ENCODE peak calls at places on chromosomes 2 and 18, in nine cellular contexts. U, I, E, M, R, J, A, Q and L are unnamed samples.

GRCh38 chr2:9050122-9050809 is 46.8 kb upstream of the MBOAT2 start:
- DNase-seq in J (no peak), A (no peak), U (no peak), R (no peak), M (no peak), Q (no peak), I (no peak), E (no peak), L (no peak)

GRCh38 chr2:240785424-240786335 is 34.3 kb downstream of the KIF1A start:
- DNase-seq in U (no peak), E (no peak), I (peak), R (peak), A (no peak), Q (no peak), J (no peak), M (no peak), L (no peak)

GRCh38 chr2:10214179-10214578 is 88.5 kb upstream of the HPCAL1 start:
- DNase-seq in J (no peak), M (no peak), U (no peak), A (no peak), Q (no peak), E (no peak), R (no peak), I (no peak), L (no peak)

GRCh38 chr2:73610111-73610510 is 32.1 kb downstream of the NAT8 start:
- DNase-seq in J (no peak), R (no peak), M (no peak), I (no peak), Q (no peak), U (peak), A (no peak), E (no peak), L (no peak)

GRCh38 chr2:157267476-157267875 is 10.0 kb downstream of the GALNT5 start:
- DNase-seq in E (no peak), I (no peak), Q (no peak), U (no peak), J (no peak), M (no peak), R (no peak), A (no peak), L (no peak)

GRCh38 chr2:102126660-102127059 is 15.9 kb upstream of the IL1R1 start:
- DNase-seq in U (no peak), R (no peak), E (peak), Q (no peak), I (no peak), M (no peak), A (no peak), J (no peak), L (peak)

GRCh38 chr2:199128476-199129214 is 329.1 kb downstream of the SATB2 start:
- DNase-seq in R (no peak), A (no peak), Q (no peak), E (no peak), U (no peak), I (no peak), M (no peak), J (no peak), L (no peak)

GRCh38 chr2:113977660-113978523 is 88.0 kb downstream of the ACTR3 start:
- DNase-seq in E (peak), M (peak), I (no peak), U (peak), A (no peak), R (peak), Q (peak), J (peak), L (peak)

GRCh38 chr18:63161728-63162195 is 157.8 kb downstream of the BCL2 start:
- DNase-seq in I (peak), J (peak), M (no peak), U (peak), R (no peak), A (peak), E (peak), Q (peak), L (peak)

GRCh38 chr2:237833546-237833945 is 25.9 kb upstream of the RAMP1 start:
- DNase-seq in E (peak), M (no peak), A (no peak), Q (no peak), U (peak), J (no peak), R (no peak), I (no peak), L (no peak)

GRCh38 chr18:49725809-49726514 is 87.4 kb downstream of the ACAA2 start:
- DNase-seq in M (peak), Q (peak), A (peak), U (peak), J (peak), I (peak), E (peak), R (no peak), L (peak)

GRCh38 chr2:145760781-145761649 is 1241.1 kb upstream of the ZEB2 start:
- DNase-seq in A (no peak), U (peak), Q (peak), J (no peak), R (no peak), M (no peak), I (no peak), E (peak), L (peak)

GRCh38 chr2:64492821-64493220 is 31.3 kb upstream of the AFTPH start:
- DNase-seq in J (no peak), A (no peak), E (no peak), I (no peak), Q (no peak), M (no peak), U (no peak), R (no peak), L (no peak)

GRCh38 chr2:105645031-105645940 is 99.4 kb upstream of the NCK2 start:
- DNase-seq in R (no peak), M (no peak), I (no peak), U (no peak), J (no peak), E (no peak), Q (peak), A (no peak), L (peak)

GRCh38 chr2:53768233-53768542 is 584 bp downstream of the CHAC2 start:
- DNase-seq in M (no peak), I (no peak), U (peak), E (no peak), A (peak), Q (peak), R (no peak), J (no peak), L (no peak)

GRCh38 chr2:49261791-49262190 is 107.5 kb upstream of the FSHR start:
- DNase-seq in A (no peak), E (no peak), M (no peak), R (no peak), I (no peak), U (no peak), J (no peak), Q (no peak), L (no peak)

GRCh38 chr2:236016496-236016895 is 151.7 kb downstream of the GBX2 start:
- DNase-seq in I (no peak), R (no peak), M (no peak), U (no peak), J (no peak), A (no peak), Q (no peak), E (no peak), L (no peak)

GRCh38 chr2:11588228-11589110 is 54.6 kb downstream of the GREB1 start:
- DNase-seq in I (no peak), R (peak), J (no peak), A (no peak), M (peak), E (no peak), U (no peak), Q (peak), L (peak)

GRCh38 chr2:217807025-217807424 is 195.8 kb downstream of the TNS1 start:
- DNase-seq in I (no peak), U (no peak), E (no peak), J (no peak), M (no peak), A (no peak), R (no peak), Q (no peak), L (no peak)

GRCh38 chr2:58908501-58909154 is 667.5 kb upstream of the FANCL start:
- DNase-seq in E (no peak), I (no peak), U (no peak), Q (no peak), J (no peak), M (no peak), R (no peak), A (no peak), L (no peak)

GRCh38 chr18:31100598-31101147 is 1.5 kb downstream of the DSC2 start:
- DNase-seq in Q (no peak), M (peak), E (peak), A (no peak), I (no peak), J (no peak), U (no peak), R (no peak), L (peak)

GRCh38 chr18:27728659-27729058 is 448.3 kb downstream of the CDH2 start:
- DNase-seq in A (no peak), U (no peak), R (no peak), M (no peak), J (no peak), E (peak), I (no peak), Q (peak), L (peak)

GRCh38 chr2:160574472-160575140 is 81.0 kb upstream of the RBMS1 start:
- DNase-seq in I (no peak), M (no peak), A (no peak), R (no peak), U (peak), Q (peak), E (peak), J (peak), L (peak)

GRCh38 chr2:38441346-38441745 is 64.3 kb upstream of the ATL2 start:
- DNase-seq in Q (no peak), E (no peak), U (no peak), A (no peak), R (no peak), M (no peak), J (no peak), I (no peak), L (no peak)

GRCh38 chr2:38444247-38444646 is 67.2 kb upstream of the ATL2 start:
- DNase-seq in M (no peak), Q (peak), A (no peak), R (no peak), J (no peak), U (peak), E (no peak), I (no peak), L (peak)

GRCh38 chr2:38440655-38441054 is 63.6 kb upstream of the ATL2 start:
- DNase-seq in I (no peak), J (no peak), U (peak), E (peak), R (no peak), A (no peak), M (no peak), Q (no peak), L (no peak)

GRCh38 chr2:38439807-38440300 is 62.8 kb upstream of the ATL2 start:
- DNase-seq in Q (no peak), J (no peak), E (no peak), A (no peak), I (no peak), M (no peak), R (no peak), U (no peak), L (no peak)

DNA sequence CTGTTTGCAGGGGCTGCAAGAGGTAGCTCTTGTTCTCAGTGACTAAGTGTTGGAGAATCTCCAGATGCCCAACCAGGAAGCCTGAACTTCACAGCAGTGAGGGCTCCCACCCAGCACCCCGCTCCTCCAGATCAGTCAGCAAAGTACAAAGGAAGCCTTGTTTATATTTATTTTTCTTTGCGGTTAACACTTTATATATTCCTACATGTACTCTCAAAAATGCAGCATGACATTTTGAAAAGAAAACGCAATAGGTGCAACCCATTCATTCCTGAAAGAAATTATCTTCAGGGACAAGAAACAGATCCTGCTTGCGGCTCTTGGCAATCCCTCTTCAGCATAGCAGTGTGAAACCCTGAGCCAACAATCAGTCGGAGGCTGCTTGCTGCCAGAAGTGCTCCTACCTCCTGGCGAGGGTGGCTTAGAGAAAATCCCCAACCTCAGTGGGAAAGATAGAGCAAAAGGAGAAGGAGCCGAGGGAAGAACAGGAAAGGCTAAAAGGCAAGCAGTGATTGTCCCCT is 66.0 kb upstream of the ATL2 start:
- DNase-seq in I (no peak), A (peak), J (no peak), Q (peak), M (peak), E (peak), U (peak), R (no peak), L (peak)
- H3K4me3 ChIP-seq in I (no peak), A (no peak), J (no peak), Q (no peak), M (peak), E (no peak), U (no peak), R (no peak), L (no peak)

DNA sequence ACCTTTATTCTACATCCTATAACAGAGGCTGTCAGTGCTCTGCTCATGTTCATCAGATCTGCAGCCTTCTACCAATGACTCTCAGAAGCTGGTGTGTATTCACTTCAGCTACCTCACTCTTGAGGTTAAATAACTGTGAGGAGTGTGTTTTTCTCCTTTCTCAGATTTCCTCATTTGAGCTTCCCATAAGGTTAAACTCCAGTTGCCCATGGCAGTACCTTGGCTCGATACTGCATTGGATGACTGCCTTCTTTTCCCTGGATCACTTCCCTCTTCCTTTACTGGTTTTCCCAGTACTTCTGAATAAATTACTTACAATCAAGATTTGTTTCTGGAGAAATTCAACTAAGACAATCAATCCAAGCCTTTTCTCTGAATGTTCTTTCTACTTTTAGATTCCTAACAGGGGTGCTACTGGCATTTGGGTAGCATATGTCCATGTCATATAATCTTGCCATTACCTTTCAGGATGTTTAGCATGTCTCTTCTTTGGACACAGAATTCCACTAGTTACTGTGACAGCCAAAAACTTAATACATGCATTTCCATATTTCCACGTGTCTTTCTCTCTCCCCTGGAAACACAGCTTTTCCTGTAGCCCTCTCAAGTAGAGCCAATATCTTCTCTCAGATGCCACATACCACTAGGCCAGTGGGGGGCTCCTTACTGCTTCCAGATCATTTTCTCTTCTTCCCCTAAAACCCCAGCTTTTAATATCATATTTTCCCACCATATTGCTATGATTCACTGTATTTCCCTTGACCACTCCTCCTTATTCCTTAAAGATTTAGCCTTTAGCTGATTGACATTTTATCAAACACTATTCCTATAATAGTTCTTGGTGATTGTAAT is 15.0 kb upstream of the SPOPL start:
- DNase-seq in R (no peak), I (no peak), Q (no peak), A (no peak), J (no peak), E (no peak), M (no peak), U (peak), L (no peak)
- TF ChIP-seq CTCF in R (no peak), I (no peak), Q (no peak), A (no peak), J (no peak), E (no peak), M (no peak), U (peak), L (no peak)

GRCh38 chr2:168673265-168674222 is 128.9 kb upstream of the NOSTRIN start:
- DNase-seq in M (no peak), I (no peak), E (no peak), R (no peak), J (no peak), U (no peak), A (no peak), Q (no peak), L (no peak)

GRCh38 chr2:168671932-168672331 is 130.5 kb upstream of the NOSTRIN start:
- DNase-seq in I (no peak), M (no peak), Q (peak), E (peak), A (no peak), U (peak), R (no peak), J (no peak), L (peak)

GRCh38 chr2:168666339-168666738 is 136.1 kb upstream of the NOSTRIN start:
- DNase-seq in Q (peak), I (no peak), E (peak), J (no peak), U (no peak), M (no peak), A (no peak), R (no peak), L (peak)

GRCh38 chr2:168669151-168669550 is 133.3 kb upstream of the NOSTRIN start:
- DNase-seq in U (no peak), I (no peak), E (no peak), R (no peak), M (no peak), J (no peak), Q (no peak), A (no peak), L (no peak)

GRCh38 chr2:168670478-168670877 is 132.0 kb upstream of the NOSTRIN start:
- DNase-seq in U (no peak), M (no peak), J (no peak), R (no peak), A (no peak), Q (no peak), I (no peak), E (no peak), L (no peak)
- H3K4me3 ChIP-seq in U (no peak), M (no peak), J (no peak), R (no peak), A (no peak), Q (no peak), I (no peak), E (no peak), L (no peak)

GRCh38 chr2:222057249-222058073 is 241.3 kb downstream of the PAX3 start:
- DNase-seq in J (no peak), R (no peak), M (no peak), U (peak), A (no peak), E (peak), I (no peak), Q (no peak), L (peak)
- TF ChIP-seq CTCF in J (peak), R (peak), M (peak), U (peak), A (peak), E (peak), I (peak), Q (peak), L (peak)